ENCODE peak calls at places on chromosomes 2 and 18, in nine cellular contexts. F is Panc1, G is K562, S is transverse colon, Z is A549, T is kidney, V is AG10803, B is adrenal gland, L is HFF-Myc. K is an unnamed sample.

GRCh38 chr2:148523315-148523714 is 121.2 kb upstream of the EPC2 start:
- DNase-seq in F (no peak), G (no peak), S (no peak), Z (no peak), T (no peak), V (no peak), B (no peak), L (no peak), K (no peak)

GRCh38 chr2:25606892-25607291 is 66.5 kb downstream of the DTNB start:
- DNase-seq in F (peak), G (peak), S (no peak), Z (peak), T (no peak), V (peak), B (no peak), L (no peak), K (no peak)

GRCh38 chr2:227748079-227748478 is 2.4 kb downstream of the SCYGR8 start:
- DNase-seq in F (no peak), G (peak), S (no peak), Z (peak), T (no peak), V (no peak), B (no peak), L (no peak), K (no peak)

GRCh38 chr18:48324651-48325050 is 84.5 kb downstream of the ZBTB7C start:
- DNase-seq in F (no peak), G (no peak), S (no peak), Z (no peak), T (peak), V (no peak), B (no peak), L (no peak), K (no peak)

GRCh38 chr2:142165790-142166189 is 35.0 kb upstream of the LRP1B start:
- DNase-seq in F (no peak), G (no peak), S (no peak), Z (peak), T (no peak), V (peak), B (no peak), L (peak), K (no peak)

GRCh38 chr2:128386066-128386465 is 67.4 kb upstream of the HS6ST1 start:
- DNase-seq in F (no peak), G (no peak), S (no peak), Z (no peak), T (peak), V (no peak), B (no peak), L (no peak), K (no peak)

GRCh38 chr2:64696631-64697030 is 42.9 kb upstream of the SERTAD2 start:
- DNase-seq in F (no peak), G (no peak), S (no peak), Z (no peak), T (no peak), V (no peak), B (no peak), L (no peak), K (no peak)

GRCh38 chr2:237752761-237753165 is 45.8 kb upstream of the RBM44 start:
- DNase-seq in F (no peak), G (no peak), S (no peak), Z (no peak), T (no peak), V (no peak), B (no peak), L (no peak), K (no peak)

GRCh38 chr2:169734172-169734847 is 678 bp downstream of the KLHL23 start:
- DNase-seq in F (no peak), G (peak), S (peak), Z (no peak), T (no peak), V (no peak), B (peak), L (no peak), K (no peak)

GRCh38 chr2:54083021-54083420 is 32.4 kb upstream of the ACYP2 start:
- DNase-seq in F (no peak), G (no peak), S (no peak), Z (no peak), T (no peak), V (peak), B (no peak), L (no peak), K (no peak)

GRCh38 chr2:238499731-238500570 is 73.2 kb downstream of the ASB1 start:
- DNase-seq in F (no peak), G (no peak), S (no peak), Z (no peak), T (no peak), V (no peak), B (no peak), L (no peak), K (peak)

GRCh38 chr18:62721837-62722795 is 6.8 kb downstream of the PHLPP1 start:
- DNase-seq in F (no peak), G (no peak), S (no peak), Z (no peak), T (no peak), V (no peak), B (no peak), L (no peak), K (no peak)

GRCh38 chr2:198168651-198169050 is 364.3 kb downstream of the PLCL1 start:
- DNase-seq in F (no peak), G (no peak), S (no peak), Z (no peak), T (no peak), V (peak), B (no peak), L (no peak), K (no peak)

GRCh38 chr18:50654658-50655550 is 95.0 kb downstream of the MAPK4 start:
- DNase-seq in F (no peak), G (no peak), S (no peak), Z (no peak), T (no peak), V (no peak), B (no peak), L (no peak), K (no peak)

GRCh38 chr2:17958486-17959092 is 80.1 kb downstream of the KCNS3 start:
- DNase-seq in F (no peak), G (no peak), S (no peak), Z (no peak), T (no peak), V (peak), B (no peak), L (no peak), K (peak)

GRCh38 chr18:61756244-61756643 is 136.6 kb downstream of the RNF152 start:
- DNase-seq in F (no peak), G (no peak), S (no peak), Z (no peak), T (no peak), V (no peak), B (no peak), L (no peak), K (no peak)

GRCh38 chr2:241900251-241901017 is 30.9 kb downstream of the RTP5 start:
- DNase-seq in F (no peak), G (no peak), S (no peak), Z (no peak), T (peak), V (no peak), B (no peak), L (no peak), K (no peak)

GRCh38 chr2:38610851-38611801 is 8.4 kb upstream of the HNRNPLL start:
- DNase-seq in F (no peak), G (no peak), S (no peak), Z (no peak), T (no peak), V (peak), B (no peak), L (no peak), K (no peak)

GRCh38 chr18:21004721-21005120 is 106.9 kb downstream of the ROCK1 start:
- DNase-seq in F (no peak), G (no peak), S (no peak), Z (peak), T (no peak), V (peak), B (peak), L (peak), K (peak)

GRCh38 chr2:61911510-61911909 is 6.0 kb downstream of the COMMD1 start:
- DNase-seq in F (no peak), G (peak), S (no peak), Z (peak), T (no peak), V (no peak), B (no peak), L (no peak), K (no peak)

GRCh38 chr2:135875491-135876065 is 665 bp downstream of the MCM6 start:
- DNase-seq in F (no peak), G (peak), S (peak), Z (peak), T (peak), V (peak), B (peak), L (no peak), K (peak)

GRCh38 chr2:160417745-160418397 is 75.7 kb downstream of the RBMS1 start:
- DNase-seq in F (no peak), G (no peak), S (no peak), Z (peak), T (no peak), V (peak), B (no peak), L (no peak), K (no peak)

GRCh38 chr2:232672581-232672980 is 24.6 kb upstream of the GIGYF2 start:
- DNase-seq in F (no peak), G (no peak), S (no peak), Z (no peak), T (no peak), V (no peak), B (no peak), L (no peak), K (no peak)

GRCh38 chr2:177682768-177683472 is 290.3 kb downstream of the AGPS start:
- DNase-seq in F (no peak), G (peak), S (no peak), Z (no peak), T (no peak), V (no peak), B (no peak), L (no peak), K (no peak)

GRCh38 chr2:162200636-162201035 is 42.6 kb downstream of the FAP start:
- DNase-seq in F (no peak), G (no peak), S (no peak), Z (no peak), T (no peak), V (no peak), B (no peak), L (no peak), K (no peak)

GRCh38 chr2:188425266-188425665 is 133.6 kb downstream of the GULP1 start:
- DNase-seq in F (no peak), G (no peak), S (no peak), Z (no peak), T (no peak), V (no peak), B (no peak), L (no peak), K (no peak)

GRCh38 chr2:101883860-101884259 is 107.9 kb upstream of the IL1R2 start:
- DNase-seq in F (no peak), G (peak), S (peak), Z (peak), T (no peak), V (peak), B (peak), L (peak), K (peak)

GRCh38 chr2:1557467-1557820 is 144.2 kb downstream of the TPO start:
- DNase-seq in F (no peak), G (no peak), S (no peak), Z (no peak), T (no peak), V (no peak), B (no peak), L (no peak), K (no peak)

GRCh38 chr2:14023558-14023957 is 609.0 kb upstream of the LRATD1 start:
- DNase-seq in F (no peak), G (no peak), S (no peak), Z (no peak), T (no peak), V (no peak), B (no peak), L (no peak), K (no peak)

GRCh38 chr2:156672569-156673270 is 236.5 kb downstream of the GPD2 start:
- DNase-seq in F (no peak), G (no peak), S (no peak), Z (no peak), T (no peak), V (no peak), B (no peak), L (no peak), K (no peak)

GRCh38 chr2:218125095-218125494 is 733 bp upstream of the CXCR2 start:
- DNase-seq in F (no peak), G (no peak), S (no peak), Z (no peak), T (no peak), V (peak), B (no peak), L (no peak), K (no peak)

GRCh38 chr2:105100064-105100840 is 62.4 kb downstream of the MRPS9 start:
- DNase-seq in F (no peak), G (no peak), S (no peak), Z (no peak), T (no peak), V (no peak), B (no peak), L (no peak), K (no peak)

GRCh38 chr18:50286391-50287027 is 983 bp downstream of the CXXC1 start:
- DNase-seq in F (no peak), G (peak), S (peak), Z (peak), T (peak), V (peak), B (peak), L (no peak), K (no peak)

GRCh38 chr18:46768166-46768921 is 11.5 kb upstream of the ST8SIA5 start:
- DNase-seq in F (no peak), G (no peak), S (no peak), Z (no peak), T (no peak), V (no peak), B (no peak), L (no peak), K (no peak)

GRCh38 chr18:46770708-46771107 is 13.9 kb upstream of the ST8SIA5 start:
- DNase-seq in F (no peak), G (no peak), S (no peak), Z (no peak), T (no peak), V (no peak), B (no peak), L (no peak), K (no peak)

GRCh38 chr18:46767217-46767616 is 10.4 kb upstream of the ST8SIA5 start:
- DNase-seq in F (no peak), G (peak), S (no peak), Z (no peak), T (no peak), V (no peak), B (no peak), L (no peak), K (no peak)

GRCh38 chr18:46771141-46771540 is 14.3 kb upstream of the ST8SIA5 start:
- DNase-seq in F (no peak), G (no peak), S (no peak), Z (no peak), T (no peak), V (no peak), B (no peak), L (no peak), K (peak)

DNA sequence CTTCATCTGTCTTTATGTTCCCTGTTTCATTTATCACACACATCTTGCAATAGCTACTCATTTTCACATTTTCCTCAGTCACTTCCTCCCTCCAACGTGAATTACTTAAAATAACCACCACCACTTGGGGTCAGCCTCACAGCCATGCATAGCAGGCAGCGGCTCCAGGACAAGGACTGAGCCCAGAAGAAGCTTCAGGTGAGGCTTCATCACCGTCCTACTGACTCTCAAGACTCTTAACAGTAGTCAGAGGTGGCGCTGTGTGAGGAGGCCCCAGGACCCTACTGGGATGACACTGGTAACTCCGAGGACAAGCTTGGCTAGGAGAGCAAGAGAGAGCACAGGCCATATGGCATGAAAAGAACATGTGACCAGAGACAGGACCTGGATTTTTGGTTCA is 15.5 kb upstream of the ST8SIA5 start:
- DNase-seq in F (no peak), G (no peak), S (no peak), Z (no peak), T (no peak), V (no peak), B (no peak), L (no peak), K (no peak)
- TF ChIP-seq CTCF in F (no peak), G (no peak), S (no peak), Z (no peak), T (no peak), V (no peak), B (no peak), L (no peak), K (peak)

DNA sequence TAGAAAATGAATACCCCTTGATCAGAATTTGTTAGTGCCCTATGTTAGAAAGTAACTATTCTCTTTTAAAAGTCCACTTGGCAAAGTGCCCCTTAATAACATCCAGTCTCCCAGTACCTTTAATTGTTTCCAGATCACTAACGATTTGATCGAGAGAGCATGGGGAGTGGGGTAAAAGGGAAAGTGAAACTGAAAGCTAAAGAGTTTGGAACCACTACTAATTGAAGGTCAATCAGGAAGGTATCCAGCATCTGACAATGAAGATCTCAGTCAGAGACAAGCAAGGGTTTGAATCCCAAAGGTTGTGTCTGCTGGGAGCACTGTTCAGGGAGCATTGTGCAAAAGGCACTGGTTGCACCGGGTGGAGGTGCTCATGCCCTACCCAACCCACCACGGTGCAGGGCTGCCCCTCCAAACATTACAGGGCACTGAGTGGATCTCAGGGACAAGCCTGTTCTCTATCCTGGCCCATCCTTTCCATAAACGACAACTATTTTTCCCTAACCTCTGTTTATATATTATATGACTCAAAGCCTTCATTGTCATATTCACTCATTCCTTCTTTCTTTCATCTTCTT is 14.6 kb upstream of the RIT2 start:
- DNase-seq in F (no peak), G (no peak), S (no peak), Z (no peak), T (no peak), V (peak), B (no peak), L (peak), K (peak)
- H3K4me3 ChIP-seq in F (peak), G (no peak), S (no peak), Z (no peak), T (peak), V (peak), B (peak), L (no peak), K (peak)

DNA sequence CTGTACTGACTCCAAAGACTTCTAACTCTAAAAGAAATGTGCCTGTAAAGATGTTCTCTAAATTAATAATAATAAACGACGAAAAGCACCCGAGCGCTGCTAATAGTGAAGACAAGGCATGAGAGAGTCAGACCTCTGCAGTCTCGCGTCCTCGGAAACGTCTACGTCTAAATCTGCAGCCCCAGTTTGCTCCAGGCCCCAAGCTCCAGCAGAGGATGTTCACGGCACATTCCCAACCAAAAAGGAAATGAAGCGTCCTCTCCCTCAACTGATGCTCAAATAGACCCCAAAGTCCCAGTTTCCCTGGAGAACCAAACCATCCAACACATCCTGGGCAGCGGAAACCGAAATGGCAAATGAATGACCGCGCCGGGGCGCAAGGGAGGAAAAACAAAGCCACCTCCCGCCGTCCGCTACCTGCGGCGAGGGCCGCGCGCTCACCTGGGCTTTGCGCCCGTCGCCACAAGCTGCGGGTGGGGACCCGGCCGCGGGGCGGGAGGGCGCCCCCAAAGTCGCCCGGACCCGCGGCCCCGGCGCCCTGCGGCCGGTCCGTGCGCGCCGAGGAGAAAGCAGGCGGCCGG is 47.1 kb upstream of the CCDC150 start:
- DNase-seq in F (no peak), G (no peak), S (no peak), Z (peak), T (no peak), V (peak), B (no peak), L (no peak), K (peak)
- TF ChIP-seq CTCF in F (peak), G (no peak), S (no peak), Z (peak), T (no peak), V (peak), B (no peak), L (no peak), K (peak)

DNA sequence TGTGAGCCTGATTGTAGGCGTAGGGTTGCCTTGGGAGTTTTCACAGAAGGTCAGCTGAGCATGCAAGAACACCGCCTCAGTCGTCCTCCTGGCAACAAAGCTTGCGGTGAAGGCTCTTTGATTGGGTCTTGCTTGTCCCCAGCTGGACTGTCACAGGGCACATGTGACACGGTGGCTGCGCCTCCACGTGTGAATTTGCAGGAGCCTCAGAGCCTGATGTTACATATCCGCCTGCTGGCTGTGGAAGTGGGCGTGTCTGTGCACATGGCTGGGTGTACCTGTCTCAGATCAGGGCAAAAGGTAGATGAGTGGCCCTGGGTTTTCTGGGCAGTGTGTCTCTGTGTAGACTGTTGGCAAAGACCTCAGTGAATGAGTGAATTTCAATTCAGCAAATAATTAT is 228.8 kb downstream of the HAUS1 start:
- DNase-seq in F (no peak), G (no peak), S (no peak), Z (no peak), T (no peak), V (no peak), B (no peak), L (no peak), K (no peak)
- H3K4me3 ChIP-seq in F (no peak), G (no peak), S (no peak), Z (no peak), T (no peak), V (no peak), B (no peak), L (no peak), K (peak)

DNA sequence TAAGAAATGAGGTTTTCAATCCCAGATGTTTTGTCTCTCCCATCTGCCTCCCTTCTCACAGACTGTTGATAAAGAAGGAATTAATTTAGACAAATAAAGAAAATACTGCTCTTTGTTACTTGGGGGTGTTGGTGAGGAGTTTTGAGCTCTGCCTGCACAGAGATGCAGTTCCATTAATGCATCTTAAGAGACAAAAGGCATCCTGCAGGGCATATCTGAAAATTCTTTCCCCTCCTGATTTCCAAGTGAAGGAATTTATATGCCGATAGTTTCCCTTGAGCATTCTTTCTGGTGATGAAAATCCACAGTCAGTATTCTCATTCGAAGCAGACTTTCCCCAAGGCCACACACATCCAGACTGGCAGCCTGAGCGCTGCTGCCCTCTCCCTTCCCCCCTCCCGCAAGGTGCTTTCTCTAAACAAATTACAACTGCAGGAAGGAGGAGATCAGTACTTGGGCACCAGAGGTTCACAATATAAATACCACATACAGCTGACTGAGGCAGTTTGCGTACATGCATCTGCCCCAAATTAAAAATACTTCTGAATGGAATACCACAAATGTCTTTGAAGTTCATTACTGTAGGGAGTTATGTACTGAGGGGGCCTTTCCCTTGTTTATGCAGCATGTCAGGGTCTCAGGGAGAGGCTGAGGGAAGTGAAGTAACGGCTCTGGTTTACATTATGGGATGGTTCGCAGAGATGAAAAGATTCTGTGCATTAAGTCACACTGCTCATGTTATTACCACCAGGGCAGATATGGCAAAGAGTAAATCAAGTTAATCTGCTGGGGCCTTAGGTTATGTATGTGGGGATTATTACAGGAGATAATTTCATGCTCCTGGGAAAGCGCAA is 385.7 kb upstream of the RND3 start:
- DNase-seq in F (no peak), G (no peak), S (no peak), Z (no peak), T (no peak), V (peak), B (peak), L (peak), K (no peak)
- TF ChIP-seq CTCF in F (no peak), G (no peak), S (no peak), Z (no peak), T (no peak), V (no peak), B (no peak), L (no peak), K (no peak)

K was measured in astrocyte of the cerebellum.